ENCODE peak calls at places on chromosome 4, in five cellular contexts. One of them, this sample, is unnamed.

GRCh38 chr4:130985371-130985770 is 1889.4 kb downstream of the C4orf33 start:
- DNase-seq in GM13976: no peak
- DNase-seq in stimulated activated CD8-positive, alpha-beta memory T cell treated with anti-CD3 and anti-CD28 coated beads, Interleukin-7, amount 100 ng/mL, for 1 hour: no peak
- DNase-seq in amygdala: no peak
- DNase-seq in MV-4-11: no peak
- DNase-seq in this sample: no peak

GRCh38 chr4:61004651-61005170 is 195.4 kb upstream of the ADGRL3 start:
- DNase-seq in GM13976: no peak
- DNase-seq in MV-4-11: no peak
- DNase-seq in stimulated activated CD8-positive, alpha-beta memory T cell treated with anti-CD3 and anti-CD28 coated beads, Interleukin-7, amount 100 ng/mL, for 1 hour: no peak
- DNase-seq in amygdala: no peak
- DNase-seq in this sample: no peak

GRCh38 chr4:38189445-38189844 is 229.2 kb downstream of the PTTG2 start:
- DNase-seq in amygdala: no peak
- DNase-seq in stimulated activated CD8-positive, alpha-beta memory T cell treated with anti-CD3 and anti-CD28 coated beads, Interleukin-7, amount 100 ng/mL, for 1 hour: no peak
- DNase-seq in GM13976: no peak
- DNase-seq in MV-4-11: peak
- DNase-seq in this sample: peak

GRCh38 chr4:138910914-138911336 is 104.7 kb upstream of the NOCT start:
- DNase-seq in amygdala: peak
- DNase-seq in MV-4-11: no peak
- DNase-seq in GM13976: no peak
- DNase-seq in stimulated activated CD8-positive, alpha-beta memory T cell treated with anti-CD3 and anti-CD28 coated beads, Interleukin-7, amount 100 ng/mL, for 1 hour: no peak
- DNase-seq in this sample: peak

GRCh38 chr4:36285784-36286480 is 4.5 kb downstream of the DTHD1 start:
- DNase-seq in GM13976: peak
- DNase-seq in stimulated activated CD8-positive, alpha-beta memory T cell treated with anti-CD3 and anti-CD28 coated beads, Interleukin-7, amount 100 ng/mL, for 1 hour: peak
- DNase-seq in MV-4-11: peak
- DNase-seq in amygdala: no peak
- DNase-seq in this sample: no peak

GRCh38 chr4:26127851-26128337 is 192.9 kb upstream of the RBPJ start:
- DNase-seq in stimulated activated CD8-positive, alpha-beta memory T cell treated with anti-CD3 and anti-CD28 coated beads, Interleukin-7, amount 100 ng/mL, for 1 hour: no peak
- DNase-seq in MV-4-11: no peak
- DNase-seq in amygdala: no peak
- DNase-seq in GM13976: no peak
- DNase-seq in this sample: no peak

GRCh38 chr4:153153339-153153851 is 50.8 kb upstream of the TRIM2 start:
- DNase-seq in stimulated activated CD8-positive, alpha-beta memory T cell treated with anti-CD3 and anti-CD28 coated beads, Interleukin-7, amount 100 ng/mL, for 1 hour: no peak
- DNase-seq in GM13976: peak
- DNase-seq in MV-4-11: no peak
- DNase-seq in amygdala: peak
- DNase-seq in this sample: no peak

GRCh38 chr4:173752610-173753009 is 222.6 kb upstream of the HAND2 start:
- DNase-seq in MV-4-11: peak
- DNase-seq in GM13976: no peak
- DNase-seq in stimulated activated CD8-positive, alpha-beta memory T cell treated with anti-CD3 and anti-CD28 coated beads, Interleukin-7, amount 100 ng/mL, for 1 hour: no peak
- DNase-seq in amygdala: no peak
- DNase-seq in this sample: peak

GRCh38 chr4:8291036-8291682 is 21.6 kb downstream of the HTRA3 start:
- DNase-seq in amygdala: no peak
- DNase-seq in GM13976: no peak
- DNase-seq in stimulated activated CD8-positive, alpha-beta memory T cell treated with anti-CD3 and anti-CD28 coated beads, Interleukin-7, amount 100 ng/mL, for 1 hour: no peak
- DNase-seq in MV-4-11: no peak
- DNase-seq in this sample: no peak

GRCh38 chr4:116118216-116118615 is 967.2 kb downstream of the TRAM1L1 start:
- DNase-seq in amygdala: no peak
- DNase-seq in stimulated activated CD8-positive, alpha-beta memory T cell treated with anti-CD3 and anti-CD28 coated beads, Interleukin-7, amount 100 ng/mL, for 1 hour: no peak
- DNase-seq in MV-4-11: no peak
- DNase-seq in GM13976: no peak
- DNase-seq in this sample: no peak

GRCh38 chr4:151238477-151238876 is 38.5 kb upstream of the PRSS48 start:
- DNase-seq in stimulated activated CD8-positive, alpha-beta memory T cell treated with anti-CD3 and anti-CD28 coated beads, Interleukin-7, amount 100 ng/mL, for 1 hour: no peak
- DNase-seq in amygdala: no peak
- DNase-seq in MV-4-11: no peak
- DNase-seq in GM13976: no peak
- DNase-seq in this sample: no peak

GRCh38 chr4:30103455-30103854 is 616.7 kb upstream of the PCDH7 start:
- DNase-seq in amygdala: no peak
- DNase-seq in MV-4-11: no peak
- DNase-seq in GM13976: no peak
- DNase-seq in stimulated activated CD8-positive, alpha-beta memory T cell treated with anti-CD3 and anti-CD28 coated beads, Interleukin-7, amount 100 ng/mL, for 1 hour: no peak
- DNase-seq in this sample: no peak

GRCh38 chr4:113469023-113469390 is 292.5 kb downstream of the CAMK2D start:
- DNase-seq in amygdala: no peak
- DNase-seq in MV-4-11: no peak
- DNase-seq in GM13976: no peak
- DNase-seq in stimulated activated CD8-positive, alpha-beta memory T cell treated with anti-CD3 and anti-CD28 coated beads, Interleukin-7, amount 100 ng/mL, for 1 hour: no peak
- DNase-seq in this sample: no peak

GRCh38 chr4:3689576-3690551 is 76.3 kb upstream of the ADRA2C start:
- DNase-seq in GM13976: no peak
- DNase-seq in stimulated activated CD8-positive, alpha-beta memory T cell treated with anti-CD3 and anti-CD28 coated beads, Interleukin-7, amount 100 ng/mL, for 1 hour: no peak
- DNase-seq in MV-4-11: no peak
- DNase-seq in amygdala: no peak
- DNase-seq in this sample: no peak

GRCh38 chr4:105808459-105809041 is 86.7 kb upstream of the NPNT start:
- DNase-seq in GM13976: no peak
- DNase-seq in stimulated activated CD8-positive, alpha-beta memory T cell treated with anti-CD3 and anti-CD28 coated beads, Interleukin-7, amount 100 ng/mL, for 1 hour: no peak
- DNase-seq in MV-4-11: no peak
- DNase-seq in amygdala: no peak
- DNase-seq in this sample: no peak

GRCh38 chr4:158008551-158009218 is 164.1 kb downstream of the GASK1B start:
- DNase-seq in stimulated activated CD8-positive, alpha-beta memory T cell treated with anti-CD3 and anti-CD28 coated beads, Interleukin-7, amount 100 ng/mL, for 1 hour: no peak
- DNase-seq in GM13976: no peak
- DNase-seq in MV-4-11: no peak
- DNase-seq in amygdala: no peak
- DNase-seq in this sample: no peak

GRCh38 chr4:148355442-148356123 is 86.6 kb downstream of the NR3C2 start:
- DNase-seq in MV-4-11: no peak
- DNase-seq in stimulated activated CD8-positive, alpha-beta memory T cell treated with anti-CD3 and anti-CD28 coated beads, Interleukin-7, amount 100 ng/mL, for 1 hour: no peak
- DNase-seq in amygdala: no peak
- DNase-seq in GM13976: no peak
- DNase-seq in this sample: no peak

GRCh38 chr4:125703443-125703842 is 388.7 kb downstream of the FAT4 start:
- DNase-seq in stimulated activated CD8-positive, alpha-beta memory T cell treated with anti-CD3 and anti-CD28 coated beads, Interleukin-7, amount 100 ng/mL, for 1 hour: no peak
- DNase-seq in MV-4-11: no peak
- DNase-seq in amygdala: no peak
- DNase-seq in GM13976: no peak
- DNase-seq in this sample: no peak

GRCh38 chr4:7988437-7988836 is 48.8 kb upstream of the AFAP1 start:
- DNase-seq in stimulated activated CD8-positive, alpha-beta memory T cell treated with anti-CD3 and anti-CD28 coated beads, Interleukin-7, amount 100 ng/mL, for 1 hour: no peak
- DNase-seq in GM13976: no peak
- DNase-seq in amygdala: no peak
- DNase-seq in MV-4-11: no peak
- DNase-seq in this sample: no peak